ENCODE peak calls at places on chromosomes 1 and 21, in four cellular contexts. Y is tibial nerve, J is IMR-90, M is WERI-Rb-1. K is an unnamed sample. For H3K9me3, the result is how much of the 10 kb centered on the place peaks cover.

GRCh38 chr1:44553771-44554170 is 120.5 kb downstream of the TMEM53 start:
- DNase-seq in M (no peak), J (peak), Y (no peak), K (no peak)

GRCh38 chr1:1987142-1987510 is 16.5 kb downstream of the CFAP74 start:
- DNase-seq in M (no peak), Y (no peak), J (no peak), K (no peak)

GRCh38 chr1:213728593-213729536 is 258.9 kb upstream of the PROX1 start:
- DNase-seq in J (no peak), Y (no peak), M (no peak), K (no peak)

GRCh38 chr1:230568676-230569075 is 73.6 kb upstream of the COG2 start:
- DNase-seq in J (no peak), Y (no peak), M (no peak), K (no peak)

GRCh38 chr1:23592209-23592905 is 33.1 kb upstream of the ID3 start:
- DNase-seq in Y (no peak), J (no peak), M (peak), K (no peak)

GRCh38 chr1:160260436-160261382 is 1.6 kb downstream of the DCAF8 start:
- DNase-seq in Y (no peak), M (no peak), J (peak), K (no peak)

GRCh38 chr1:154992721-154993571 is 440 bp upstream of the LENEP start:
- DNase-seq in M (peak), J (peak), Y (no peak), K (no peak)

GRCh38 chr1:185257947-185258203 is 59.2 kb downstream of the IVNS1ABP start:
- DNase-seq in J (peak), Y (no peak), M (no peak), K (no peak)

GRCh38 chr21:29287383-29287782 is 11.3 kb upstream of the BACH1 start:
- DNase-seq in Y (no peak), J (peak), M (no peak), K (no peak)

GRCh38 chr1:209688746-209689234 is 13.6 kb downstream of the G0S2 start:
- DNase-seq in J (peak), Y (no peak), M (no peak), K (no peak)

GRCh38 chr1:215594640-215595039 is 27.5 kb downstream of the KCTD3 start:
- DNase-seq in Y (no peak), J (peak), M (no peak), K (no peak)

GRCh38 chr1:6392081-6392879 is 1.3 kb downstream of the ACOT7 start:
- DNase-seq in Y (no peak), J (no peak), M (no peak), K (no peak)

GRCh38 chr1:206702803-206703202 is 18.1 kb downstream of the MAPKAPK2 start:
- DNase-seq in Y (no peak), J (no peak), M (no peak), K (no peak)

GRCh38 chr1:63322248-63322943 is at the start of gene FOXD3:
- DNase-seq in M (peak), Y (peak), J (peak), K (peak)

GRCh38 chr1:44819594-44820327 is 11.4 kb downstream of the BTBD19 start:
- DNase-seq in M (no peak), Y (peak), J (peak), K (peak)

GRCh38 chr1:22636369-22636768 is at the start of gene C1QA:
- DNase-seq in J (no peak), M (no peak), Y (peak), K (peak)

GRCh38 chr21:45871616-45872236 is 109.8 kb upstream of the COL6A1 start:
- DNase-seq in Y (no peak), J (no peak), M (no peak), K (no peak)

GRCh38 chr1:31396633-31397351 is 16.2 kb upstream of the SERINC2 start:
- DNase-seq in J (peak), Y (no peak), M (no peak), K (no peak)

GRCh38 chr1:2208309-2209239 is 14.0 kb upstream of the FAAP20 start:
- DNase-seq in J (peak), Y (peak), M (no peak), K (peak)

GRCh38 chr1:247113094-247113497 is 8.9 kb upstream of the ZNF669 start:
- DNase-seq in M (no peak), Y (no peak), J (no peak), K (no peak)

GRCh38 chr1:233238884-233239432 is 56.6 kb downstream of the PCNX2 start:
- DNase-seq in J (peak), Y (no peak), M (no peak), K (no peak)

GRCh38 chr1:237717121-237717520 is 173.6 kb downstream of the ZP4 start:
- DNase-seq in Y (no peak), J (no peak), M (no peak), K (no peak)

GRCh38 chr1:244369256-244370057 is 82.3 kb downstream of the ADSS2 start:
- DNase-seq in M (no peak), J (no peak), Y (peak), K (no peak)

GRCh38 chr1:23217421-23218115 is at the start of gene HTR1D:
- DNase-seq in M (peak), Y (no peak), J (no peak), K (no peak)

GRCh38 chr1:42456754-42457089 is 379 bp downstream of the PPCS start:
- DNase-seq in M (peak), J (peak), Y (peak), K (no peak)

GRCh38 chr21:31798842-31799691 is 67.1 kb upstream of the SCAF4 start:
- DNase-seq in J (peak), M (no peak), Y (no peak), K (no peak)

GRCh38 chr1:200162258-200162657 is 134.7 kb downstream of the NR5A2 start:
- DNase-seq in J (no peak), Y (no peak), M (no peak), K (no peak)

GRCh38 chr1:97070366-97070765 is 348.8 kb downstream of the PTBP2 start:
- DNase-seq in Y (no peak), M (no peak), J (peak), K (no peak)

GRCh38 chr1:40662864-40663263 is 2.6 kb downstream of the RIMS3 start:
- DNase-seq in Y (no peak), M (no peak), J (peak), K (no peak)

GRCh38 chr1:243595527-243596206 is 254.4 kb downstream of the AKT3 start:
- DNase-seq in J (peak), M (no peak), Y (no peak), K (no peak)

GRCh38 chr1:1215881-1216605 is 2.1 kb upstream of the TNFRSF4 start:
- DNase-seq in J (no peak), Y (no peak), M (no peak), K (no peak)

GRCh38 chr1:204357551-204357950 is 2.2 kb downstream of the PLEKHA6 start:
- DNase-seq in M (peak), Y (no peak), J (no peak), K (peak)

GRCh38 chr21:37071561-37072238 is 1.2 kb downstream of the PIGP start:
- DNase-seq in Y (peak), J (peak), M (peak), K (peak)

GRCh38 chr1:20640183-20640597 is 6.9 kb downstream of the PINK1 start:
- DNase-seq in M (peak), Y (peak), J (peak), K (no peak)

GRCh38 chr21:36211660-36212512 is 55.3 kb downstream of the DOP1B start:
- DNase-seq in M (no peak), Y (no peak), J (peak), K (no peak)

GRCh38 chr1:8814870-8815269 is 2.6 kb downstream of the RERE start:
- DNase-seq in M (peak), Y (no peak), J (no peak), K (no peak)

GRCh38 chr1:47233165-47233564 is 1.1 kb upstream of the TAL1 start:
- DNase-seq in M (no peak), Y (no peak), J (no peak), K (no peak)

GRCh38 chr1:245604979-245605378 is 450.2 kb downstream of the KIF26B start:
- DNase-seq in J (peak), Y (no peak), M (no peak), K (no peak)

GRCh38 chr1:154730986-154731489 is 123.1 kb upstream of the ADAR start:
- DNase-seq in M (peak), Y (no peak), J (peak), K (no peak)

GRCh38 chr1:173420330-173420806 is 56.8 kb upstream of the PRDX6 start:
- DNase-seq in J (peak), M (peak), Y (peak), K (peak)

DNA sequence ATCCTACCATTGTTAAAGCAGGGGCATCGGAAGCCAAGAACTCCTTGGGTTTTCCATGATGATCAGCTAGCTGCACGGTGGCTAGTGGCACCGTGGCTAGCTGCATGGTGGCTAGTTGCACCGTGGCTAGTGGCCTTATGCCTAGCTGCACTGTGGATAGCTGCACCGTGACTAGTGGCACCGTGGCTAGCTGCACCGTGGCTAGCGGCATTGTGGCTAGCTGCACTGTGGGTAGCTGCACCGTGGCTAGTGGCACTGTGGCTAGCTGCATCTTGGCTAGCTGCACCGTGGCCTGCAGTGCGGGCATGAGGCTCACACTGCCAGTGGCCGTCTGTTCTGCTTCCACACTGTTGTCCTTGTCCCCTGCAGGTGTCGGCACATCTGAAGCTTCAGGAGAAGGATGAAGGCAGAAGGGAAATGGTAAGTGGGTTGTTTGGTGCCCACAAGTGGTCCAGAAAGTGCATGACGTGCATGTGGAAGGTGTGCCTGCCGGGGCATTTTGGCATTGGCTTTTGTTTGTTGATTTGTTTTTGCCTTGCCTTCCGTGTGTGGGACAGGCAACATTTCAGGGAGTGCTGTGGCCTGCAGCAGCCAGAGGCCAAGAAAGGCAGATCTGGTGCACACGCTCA is 38.6 kb downstream of the TFF3 start:
- DNase-seq in Y (no peak), J (no peak), M (peak), K (no peak)
- TF ChIP-seq CTCF in Y (no peak), J (no peak), M (peak), K (peak)

GRCh38 chr1:221965252-221965651 is 223.4 kb upstream of the DUSP10 start:
- DNase-seq in M (no peak), Y (no peak), J (no peak), K (no peak)
- H3K27ac ChIP-seq in M (no peak), Y (no peak), J (no peak), K (no peak)

DNA sequence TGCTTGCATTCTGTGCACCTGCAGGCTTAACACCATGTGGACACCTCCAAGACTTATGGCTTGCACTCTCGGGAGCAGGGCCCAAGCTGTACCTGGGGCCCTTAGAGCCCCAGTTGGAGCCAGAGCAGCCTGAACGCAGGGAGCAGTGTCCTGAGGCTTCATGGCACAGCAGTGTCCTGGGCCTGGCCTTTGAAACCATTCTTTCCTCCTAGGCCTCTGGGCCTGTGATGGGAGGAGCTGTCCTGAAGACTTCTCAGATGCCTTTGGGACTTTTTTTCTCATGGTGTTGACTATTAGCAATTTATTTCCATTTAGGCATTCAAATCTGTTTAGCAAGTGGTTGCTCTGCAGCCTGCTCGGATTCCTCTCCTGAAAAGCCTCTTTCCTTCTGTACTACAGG is 11.0 kb downstream of the RPTN start:
- DNase-seq in Y (no peak), J (no peak), M (no peak), K (no peak)
- H3K9me3 ChIP-seq in Y (under half), J (under half), M (under half), K (under half)

GRCh38 chr1:28369518-28370219 is at the start of gene PHACTR4:
- DNase-seq in Y (peak), M (peak), J (peak), K (peak)

GRCh38 chr1:28374297-28374696 is 4.8 kb downstream of the PHACTR4 start:
- DNase-seq in Y (no peak), J (peak), M (no peak), K (no peak)

GRCh38 chr1:28371011-28371378 is 1.5 kb downstream of the PHACTR4 start:
- DNase-seq in Y (no peak), J (no peak), M (no peak), K (no peak)

GRCh38 chr1:28369225-28369517 is 369 bp upstream of the PHACTR4 start:
- DNase-seq in Y (no peak), J (no peak), M (no peak), K (no peak)

DNA sequence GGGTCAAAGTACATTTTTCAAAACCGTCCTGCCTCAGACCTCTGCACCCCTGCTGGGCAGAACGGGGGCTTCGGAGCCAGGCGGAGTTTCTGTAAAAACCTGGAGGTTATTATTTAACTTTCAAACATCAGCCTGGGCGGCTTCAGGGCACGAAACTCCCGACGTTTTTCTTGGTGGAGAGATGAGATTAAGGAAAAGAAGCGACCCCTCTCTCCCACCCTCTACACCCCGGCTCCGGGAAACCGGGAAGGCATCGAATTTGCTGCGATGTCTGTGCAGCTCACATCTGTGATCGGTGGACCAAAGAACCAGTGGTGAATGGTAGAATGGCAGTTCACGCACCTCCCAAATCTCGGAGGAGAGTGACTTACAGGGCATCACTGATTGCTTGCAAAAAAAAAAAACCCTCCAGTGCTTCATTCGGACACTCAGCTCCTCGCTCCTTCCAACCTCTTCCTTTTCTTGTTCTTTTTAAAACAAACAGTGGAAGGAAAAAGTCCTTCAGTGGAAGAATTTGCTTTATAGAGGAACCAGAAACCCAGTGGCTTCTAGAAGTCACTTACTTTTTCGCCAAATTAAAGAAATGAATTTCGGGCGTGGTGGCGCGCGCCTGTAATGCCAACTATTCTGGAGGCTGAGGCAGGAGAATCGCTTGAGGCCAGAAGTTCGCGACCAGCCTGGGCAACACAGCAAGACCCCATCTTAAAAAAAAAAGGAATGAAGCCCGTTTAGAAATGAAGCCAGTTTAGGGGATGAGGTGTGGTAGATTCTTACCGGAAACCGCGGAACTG is 875 bp downstream of the PHACTR4 start:
- DNase-seq in M (peak), Y (peak), J (peak), K (no peak)
- TF ChIP-seq CTCF in M (peak), Y (no peak), J (no peak), K (peak)

DNA sequence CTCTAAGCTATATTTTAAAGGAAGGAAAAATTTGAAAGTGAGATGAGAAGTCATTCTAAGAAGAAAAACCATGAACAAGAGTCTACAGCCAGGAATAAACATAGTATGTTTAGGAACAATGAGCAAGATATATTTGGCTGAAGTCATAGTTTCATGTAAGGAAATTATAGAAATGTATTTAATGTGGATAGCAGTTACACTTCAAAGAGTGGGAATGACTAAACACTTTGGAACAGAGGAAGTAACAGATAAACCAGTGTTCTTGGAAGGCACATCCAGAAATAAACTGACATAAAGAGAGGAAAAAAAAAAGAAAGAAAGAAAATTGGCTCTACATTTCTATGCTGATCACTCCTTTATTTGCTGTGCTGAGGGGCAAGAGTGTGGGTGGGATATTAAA is 18.0 kb downstream of the C8A start:
- DNase-seq in Y (no peak), J (peak), M (no peak), K (no peak)
- H3K27ac ChIP-seq in Y (no peak), J (no peak), M (no peak), K (no peak)

DNA sequence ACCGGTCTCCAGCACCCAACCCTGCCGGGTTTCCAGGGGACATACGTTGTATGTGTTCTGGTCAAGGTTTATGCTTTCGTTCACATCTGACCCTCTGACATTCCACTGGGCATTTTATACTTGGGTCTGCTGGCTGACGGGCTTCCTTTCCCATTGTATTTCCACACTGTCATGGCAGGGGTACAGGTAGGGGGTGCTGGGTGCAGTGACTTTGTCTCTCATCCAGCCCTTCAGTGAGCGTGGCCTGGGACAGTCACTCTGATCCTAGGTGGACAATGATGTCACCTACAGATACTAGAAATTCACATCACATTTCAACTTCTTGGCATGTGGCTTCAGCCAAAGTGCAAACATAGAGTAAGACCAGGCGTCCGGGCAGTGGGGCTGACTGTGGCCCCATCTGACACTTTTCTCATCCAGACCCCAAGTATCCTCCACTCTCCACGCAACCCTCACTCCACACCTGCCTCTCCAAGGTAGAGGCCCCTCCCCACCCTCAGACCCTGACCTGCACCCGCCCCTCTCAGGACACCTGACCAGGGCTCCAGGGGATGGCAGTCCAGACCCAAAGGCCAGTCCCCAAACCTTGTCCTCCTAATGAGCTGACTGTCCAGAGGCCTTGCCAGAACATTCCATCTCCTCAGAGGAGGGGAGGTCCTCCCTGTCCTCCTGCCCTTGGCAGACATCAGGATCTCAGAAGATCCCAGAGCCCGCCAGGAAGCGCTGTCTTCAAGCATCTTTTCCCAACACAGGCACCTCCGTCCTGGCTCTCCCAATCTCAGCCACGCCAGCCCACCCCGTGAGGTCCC is 743 bp upstream of the KRTAP10-10 start:
- DNase-seq in M (no peak), Y (no peak), J (no peak), K (no peak)
- H3K9me3 ChIP-seq in M (under half), Y (under half), J (under half), K (under half)

GRCh38 chr1:151072224-151072623 is 1.7 kb downstream of the GABPB2 start:
- DNase-seq in M (no peak), Y (no peak), J (no peak), K (no peak)
- TF ChIP-seq CTCF in M (peak), Y (no peak), J (no peak), K (no peak)

GRCh38 chr1:156020293-156021086 is at the start of gene SSR2:
- DNase-seq in Y (peak), M (peak), J (peak), K (peak)
- H3K27ac ChIP-seq in Y (peak), M (peak), J (peak), K (peak)

GRCh38 chr1:43472087-43472462 is 18.3 kb upstream of the HYI start:
- DNase-seq in M (no peak), Y (no peak), J (no peak), K (no peak)
- H3K9me3 ChIP-seq in M (under half), Y (under half), J (under half), K (under half)

K was measured in left ventricle myocardium inferior.